ENCODE peak calls at places on chromosomes 4 and X, in five cellular contexts. S is astrocyte of the spinal cord, M is omental fat pad, U is GM20000, I is Right ventricle myocardium superior. J is an unnamed sample.

GRCh38 chr4:41787931-41788330 is 39.4 kb upstream of the PHOX2B start:
- DNase-seq in I (no peak), S (no peak), M (no peak), U (no peak), J (no peak)

GRCh38 chrX:67523932-67524331 is 19.9 kb upstream of the AR start:
- DNase-seq in S (no peak), U (no peak), I (no peak), M (no peak), J (no peak)

GRCh38 chr4:3213661-3214250 is 35.2 kb upstream of the MSANTD1 start:
- DNase-seq in U (no peak), S (no peak), I (no peak), M (no peak), J (no peak)

GRCh38 chr4:56828784-56829535 is 7.5 kb upstream of the SPINK2 start:
- DNase-seq in S (peak), I (no peak), U (no peak), M (no peak), J (no peak)

GRCh38 chrX:97021680-97022079 is 138.0 kb downstream of the RPA4 start:
- DNase-seq in S (peak), M (no peak), U (no peak), I (no peak), J (no peak)

GRCh38 chrX:283115-283845 is 2.1 kb downstream of the PLCXD1 start:
- DNase-seq in S (peak), U (peak), M (peak), I (peak), J (peak)

GRCh38 chr4:13653356-13653755 is 25.8 kb upstream of the BOD1L1 start:
- DNase-seq in M (no peak), I (no peak), U (no peak), S (no peak), J (no peak)

GRCh38 chrX:104370089-104370488 is 115.4 kb upstream of the ESX1 start:
- DNase-seq in S (no peak), I (no peak), M (no peak), U (no peak), J (no peak)

GRCh38 chrX:144681501-144681900 is 565.8 kb upstream of the SPANXN1 start:
- DNase-seq in S (peak), M (no peak), I (no peak), U (no peak), J (no peak)